ENCODE peak calls at places on chromosomes 11 and 22, in five cellular contexts. H is GM12878, B is H1, T is HepG2, Q is K562. P is an unnamed sample.

GRCh38 chr11:130827697-130828377 is 88.4 kb downstream of the SNX19 start:
- DNase-seq in Q (peak), B (peak), T (peak), H (no peak), P (peak)

GRCh38 chr11:86162257-86162656 is 82.3 kb upstream of the EED start:
- DNase-seq in B (no peak), T (no peak), H (no peak), Q (peak), P (peak)

GRCh38 chr11:132744771-132745170 is 787.5 kb downstream of the OPCML start:
- DNase-seq in T (no peak), B (no peak), H (no peak), Q (no peak), P (no peak)

GRCh38 chr22:19970479-19971275 is 29.1 kb upstream of the TXNRD2 start:
- DNase-seq in H (no peak), T (peak), B (peak), Q (peak), P (peak)

GRCh38 chr11:69366591-69366990 is 72.6 kb downstream of the MYEOV start:
- DNase-seq in T (no peak), B (no peak), Q (no peak), H (no peak), P (no peak)

GRCh38 chr11:4181780-4182721 is 87.5 kb downstream of the RRM1 start:
- DNase-seq in Q (peak), B (peak), H (no peak), T (peak), P (peak)

GRCh38 chr11:61091373-61092279 is 10.7 kb upstream of the CD5 start:
- DNase-seq in Q (peak), T (no peak), B (no peak), H (no peak), P (no peak)

GRCh38 chr11:11568651-11569229 is 53.1 kb downstream of the GALNT18 start:
- DNase-seq in B (no peak), Q (no peak), H (peak), T (no peak), P (no peak)

GRCh38 chr11:57888385-57888784 is 126.8 kb downstream of the CTNND1 start:
- DNase-seq in T (no peak), H (no peak), Q (no peak), B (peak), P (no peak)

GRCh38 chr22:39522567-39523300 is 2.4 kb downstream of the ATF4 start:
- DNase-seq in H (no peak), B (no peak), T (no peak), Q (no peak), P (peak)

GRCh38 chr11:5593146-5593545 is 3.3 kb upstream of the TRIM6 start:
- DNase-seq in T (no peak), B (no peak), H (no peak), Q (no peak), P (no peak)

GRCh38 chr22:24179478-24180210 is 1.6 kb upstream of the SUSD2 start:
- DNase-seq in H (no peak), B (no peak), Q (no peak), T (no peak), P (no peak)

GRCh38 chr22:49968313-49968830 is 7.8 kb downstream of the PIM3 start:
- DNase-seq in H (no peak), Q (no peak), B (peak), T (no peak), P (no peak)

GRCh38 chr11:65576867-65577755 is 1.3 kb downstream of the EHBP1L1 start:
- DNase-seq in T (peak), H (no peak), B (no peak), Q (no peak), P (peak)

GRCh38 chr11:11966826-11967668 is 41.4 kb downstream of the DKK3 start:
- DNase-seq in H (no peak), T (peak), Q (peak), B (peak), P (peak)

GRCh38 chr11:6927030-6927617 is 898 bp downstream of the ZNF215 start:
- DNase-seq in Q (no peak), H (peak), B (no peak), T (no peak), P (no peak)

GRCh38 chr11:134098566-134099184 is 29.8 kb downstream of the JAM3 start:
- DNase-seq in T (peak), H (no peak), B (no peak), Q (no peak), P (no peak)

GRCh38 chr22:23537421-23537820 is 42.7 kb downstream of the IGLL1 start:
- DNase-seq in H (no peak), T (no peak), Q (no peak), B (no peak), P (no peak)

GRCh38 chr11:119370486-119371046 is 10.9 kb downstream of the USP2 start:
- DNase-seq in Q (no peak), T (peak), H (no peak), B (no peak), P (no peak)

GRCh38 chr11:94020777-94021615 is at the start of gene HEPHL1:
- DNase-seq in B (no peak), T (no peak), H (no peak), Q (no peak), P (no peak)

GRCh38 chr11:770642-771616 is 6.4 kb downstream of the GATD1 start:
- DNase-seq in H (no peak), Q (no peak), T (no peak), B (no peak), P (no peak)

GRCh38 chr11:89177691-89178231 is at the start of gene TYR:
- DNase-seq in T (no peak), Q (no peak), B (no peak), H (no peak), P (no peak)

GRCh38 chr11:69245041-69245440 is 48.9 kb upstream of the MYEOV start:
- DNase-seq in H (no peak), T (no peak), B (no peak), Q (no peak), P (no peak)

GRCh38 chr11:73242291-73243092 is 24.4 kb downstream of the P2RY2 start:
- DNase-seq in Q (peak), H (peak), T (peak), B (peak), P (peak)

DNA sequence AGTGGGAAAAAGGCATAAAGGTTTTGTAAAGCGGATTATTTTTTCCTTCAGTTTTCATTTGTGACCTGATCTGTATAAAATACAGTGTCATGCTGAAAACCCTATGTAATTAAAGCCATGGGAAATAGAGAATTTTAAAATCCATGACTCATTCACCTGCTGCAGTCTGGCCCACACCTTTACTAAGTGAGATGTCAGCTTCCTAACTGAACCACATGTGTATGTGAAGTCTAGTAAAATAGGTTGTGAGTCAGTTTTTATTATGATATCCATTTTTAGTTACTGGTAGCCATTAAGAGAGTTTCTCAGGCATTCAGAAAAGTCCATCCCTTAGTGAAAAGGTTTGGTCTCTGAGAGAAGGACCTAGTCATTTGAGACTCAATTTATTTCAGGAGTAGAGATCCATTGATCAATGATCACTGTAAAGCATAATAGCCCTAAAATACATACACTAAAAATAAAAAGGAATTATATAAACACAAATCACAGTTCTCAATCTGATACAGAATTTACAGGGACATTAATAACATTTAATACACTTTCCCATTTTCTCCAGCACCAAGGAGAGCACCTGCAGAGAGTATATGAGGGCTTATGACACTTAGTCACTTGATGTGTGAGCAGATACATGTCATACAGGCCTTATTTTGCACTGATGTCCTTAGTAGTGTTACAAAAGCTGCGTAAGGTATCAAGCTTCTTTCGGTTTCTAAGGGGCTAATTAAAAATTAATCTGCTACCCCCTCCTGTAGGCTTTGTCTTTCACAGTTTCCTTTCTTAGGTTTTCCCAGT is 61.1 kb downstream of the TRIM44 start:
- DNase-seq in B (no peak), T (no peak), Q (no peak), H (no peak), P (no peak)
- TF ChIP-seq KDM1A in B (no peak), T (no peak), Q (no peak), H (no peak), P (no peak)

DNA sequence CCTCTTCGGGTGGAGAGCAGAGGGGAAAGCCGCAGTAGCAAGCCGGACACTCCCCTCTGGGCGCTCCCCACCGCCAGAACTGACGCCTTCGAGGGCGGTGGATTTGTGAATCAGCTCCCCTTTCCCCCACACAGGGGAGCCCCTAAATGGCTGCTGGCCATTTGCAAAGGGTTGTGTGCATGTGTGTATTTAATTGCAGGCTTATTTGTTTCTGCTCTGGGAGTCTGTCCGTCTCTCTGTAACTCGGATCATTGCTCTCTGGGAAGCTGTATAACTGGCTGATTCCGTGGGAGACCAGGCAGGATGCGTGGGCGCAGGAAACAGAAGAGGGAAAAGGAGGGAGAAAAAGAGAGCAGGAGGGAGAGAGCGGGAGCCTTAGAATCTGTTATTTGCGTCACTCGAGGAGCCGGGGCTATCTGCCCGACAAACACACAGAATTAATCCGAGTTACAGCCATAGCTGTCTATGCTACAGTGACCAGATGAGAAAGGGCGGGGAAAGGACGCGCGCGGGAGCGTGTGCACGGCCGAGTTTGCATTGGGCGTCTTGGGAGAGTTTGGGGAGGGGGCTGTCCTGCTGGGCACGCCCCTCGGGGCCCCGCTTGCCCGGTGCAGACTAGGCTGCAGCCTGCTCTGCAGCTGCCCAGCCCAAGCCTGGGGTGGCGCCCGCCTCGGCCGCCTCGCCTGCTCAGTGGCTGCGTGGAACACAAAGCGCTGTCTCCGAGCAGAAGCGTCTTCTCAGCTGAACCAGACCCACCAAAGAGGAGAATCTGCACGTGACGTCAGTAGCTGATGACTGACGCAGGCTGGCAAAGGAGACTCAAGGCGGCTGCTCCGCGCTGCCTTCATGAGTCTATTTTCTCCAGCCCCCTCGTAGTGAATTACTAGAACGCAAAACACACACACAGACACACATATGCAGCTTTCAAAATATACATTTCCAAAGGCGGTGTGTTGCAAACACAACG is 105.3 kb upstream of the HSD17B12 start:
- DNase-seq in T (no peak), B (peak), Q (no peak), H (no peak), P (no peak)
- TF ChIP-seq KDM1A in T (no peak), B (no peak), Q (no peak), H (no peak), P (no peak)

GRCh38 chr11:16780698-16781550 is 42.5 kb downstream of the C11orf58 start:
- DNase-seq in Q (no peak), T (no peak), H (no peak), B (no peak), P (no peak)
- TF ChIP-seq KDM1A in Q (no peak), T (no peak), H (no peak), B (no peak), P (no peak)

GRCh38 chr11:102685311-102685710 is 20.3 kb downstream of the MMP27 start:
- DNase-seq in H (no peak), T (no peak), Q (no peak), B (no peak), P (no peak)

GRCh38 chr11:102680945-102681344 is 24.6 kb downstream of the MMP27 start:
- DNase-seq in Q (no peak), B (no peak), T (no peak), H (no peak), P (no peak)

GRCh38 chr11:102683277-102683676 is 22.3 kb downstream of the MMP27 start:
- DNase-seq in B (no peak), H (no peak), T (no peak), Q (no peak), P (no peak)

DNA sequence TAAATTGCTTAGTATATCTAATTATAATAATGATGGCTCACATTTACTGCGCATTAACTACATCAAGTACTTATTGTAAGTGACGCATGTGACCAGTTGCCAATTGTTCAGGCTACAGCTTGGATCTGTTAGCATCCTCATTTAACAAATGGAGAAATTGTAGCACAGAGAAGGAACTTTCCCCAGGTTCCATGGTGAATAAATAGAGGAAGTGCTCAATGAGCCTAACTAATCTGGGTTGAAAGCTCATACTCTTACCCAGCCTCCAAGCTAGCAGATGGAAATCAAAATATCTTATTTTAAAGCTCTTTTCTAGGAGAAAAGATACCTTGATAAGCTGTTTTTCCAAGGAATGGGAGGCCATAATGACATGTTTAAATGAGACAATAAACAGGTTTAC is 19.8 kb downstream of the MMP27 start:
- DNase-seq in B (no peak), Q (no peak), H (no peak), T (no peak), P (no peak)
- TF ChIP-seq KDM1A in B (no peak), Q (no peak), H (no peak), T (no peak), P (no peak)

GRCh38 chr11:113881856-113882255 is 6.5 kb upstream of the USP28 start:
- DNase-seq in B (no peak), T (no peak), Q (peak), H (no peak), P (no peak)

GRCh38 chr11:113888848-113889247 is 13.5 kb upstream of the USP28 start:
- DNase-seq in Q (no peak), T (no peak), B (no peak), H (no peak), P (no peak)

GRCh38 chr11:113885897-113886296 is 10.5 kb upstream of the USP28 start:
- DNase-seq in Q (no peak), T (no peak), B (no peak), H (no peak), P (no peak)

GRCh38 chr11:113880966-113881365 is 5.6 kb upstream of the USP28 start:
- DNase-seq in T (no peak), H (no peak), Q (no peak), B (no peak), P (no peak)

GRCh38 chr11:113884361-113884836 is 9.0 kb upstream of the USP28 start:
- DNase-seq in B (peak), H (no peak), T (peak), Q (no peak), P (no peak)
- TF ChIP-seq KDM1A in B (no peak), H (no peak), T (no peak), Q (no peak), P (no peak)

GRCh38 chr22:43066134-43066533 is 23.1 kb downstream of the TTLL1 start:
- DNase-seq in T (no peak), B (no peak), Q (no peak), H (no peak), P (no peak)

DNA sequence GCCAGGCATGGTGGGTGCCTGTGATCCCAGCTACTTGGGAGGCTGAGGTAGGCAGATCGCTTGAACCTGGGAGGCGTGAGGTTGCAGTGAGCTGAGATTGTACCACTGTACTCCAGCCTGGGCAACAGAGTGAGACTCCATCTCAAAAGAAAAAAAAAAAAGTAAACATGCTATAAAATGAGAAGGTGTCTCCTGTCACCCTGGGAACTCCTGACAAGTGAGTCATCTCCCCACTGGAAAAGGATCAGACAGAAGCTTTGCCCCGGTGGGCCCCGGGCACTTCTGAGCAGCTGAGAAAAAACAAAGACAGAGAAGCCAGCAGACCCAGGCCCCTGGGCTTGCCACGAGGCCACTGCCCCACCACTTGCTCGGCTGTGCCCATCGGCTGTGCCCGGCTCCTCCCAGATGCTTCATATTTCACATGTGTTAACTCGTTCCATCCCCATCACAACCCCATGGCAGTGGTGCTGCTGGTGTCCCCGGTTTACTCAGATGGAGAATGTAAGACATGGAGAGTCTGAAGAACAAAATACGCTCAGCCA is 22.3 kb downstream of the TTLL1 start:
- DNase-seq in T (no peak), Q (no peak), B (no peak), H (no peak), P (no peak)
- TF ChIP-seq KDM1A in T (no peak), Q (no peak), B (no peak), H (no peak), P (no peak)

GRCh38 chr11:46350695-46351094 is 3.4 kb downstream of the DGKZ start:
- DNase-seq in H (no peak), B (no peak), Q (no peak), T (no peak), P (no peak)

GRCh38 chr11:46351148-46351547 is 3.9 kb downstream of the DGKZ start:
- DNase-seq in B (no peak), Q (no peak), T (no peak), H (no peak), P (no peak)

GRCh38 chr11:46352063-46352841 is 5.0 kb downstream of the DGKZ start:
- DNase-seq in T (no peak), H (no peak), B (peak), Q (peak), P (no peak)

GRCh38 chr11:46351606-46352005 is 4.3 kb downstream of the DGKZ start:
- DNase-seq in Q (no peak), T (no peak), B (no peak), H (no peak), P (no peak)

GRCh38 chr11:46353706-46354105 is 6.4 kb downstream of the DGKZ start:
- DNase-seq in Q (no peak), B (no peak), T (no peak), H (no peak), P (no peak)
- TF ChIP-seq KDM1A in Q (no peak), B (no peak), T (no peak), H (no peak), P (no peak)

P was measured in A549.